ENCODE peak calls at places on chromosomes 4 and X, in four cellular contexts. B is suprapubic skin, W is Peyer's patch, C is Caco-2. U is an unnamed sample.

GRCh38 chr4:7328913-7329638 is 105.7 kb downstream of the PSAPL1 start:
- DNase-seq in B (no peak), W (no peak), C (no peak), U (peak; percentile 36)

GRCh38 chr4:104381729-104382128 is 113.0 kb downstream of the CXXC4 start:
- DNase-seq in B (no peak), W (no peak), C (no peak), U (no peak)

GRCh38 chr4:87011340-87012034 is 76.7 kb downstream of the AFF1 start:
- DNase-seq in B (no peak), W (no peak), C (no peak), U (peak; percentile 86)

GRCh38 chrX:43655961-43656494 is at the start of gene MAOA:
- DNase-seq in B (peak; percentile 91), W (peak; percentile 39), C (no peak), U (no peak)

GRCh38 chr4:1376391-1376840 is 29.4 kb downstream of the UVSSA start:
- DNase-seq in B (no peak), W (no peak), C (peak; percentile 14), U (no peak)

GRCh38 chr4:93660036-93660435 is 168.5 kb upstream of the ATOH1 start:
- DNase-seq in B (no peak), W (no peak), C (no peak), U (no peak)

GRCh38 chr4:166458756-166459155 is 585.7 kb downstream of the TLL1 start:
- DNase-seq in B (no peak), W (no peak), C (no peak), U (peak; percentile 50)

GRCh38 chrX:49108641-49109040 is 14.9 kb downstream of the GPKOW start:
- DNase-seq in B (no peak), W (no peak), C (no peak), U (no peak)

GRCh38 chr4:30832652-30833051 is 112.5 kb downstream of the PCDH7 start:
- DNase-seq in B (no peak), W (no peak), C (no peak), U (no peak)

GRCh38 chr4:108529984-108530901 is 90.1 kb upstream of the RPL34 start:
- DNase-seq in B (no peak), W (no peak), C (no peak), U (no peak)

GRCh38 chrX:121455890-121456289 is 408.5 kb downstream of the GLUD2 start:
- DNase-seq in B (no peak), W (no peak), C (no peak), U (peak; percentile 5)

GRCh38 chr4:138182838-138183426 is 59.2 kb downstream of the SLC7A11 start:
- DNase-seq in B (no peak), W (no peak), C (no peak), U (no peak)

GRCh38 chr4:76943129-76943620 is 6.4 kb upstream of the SEPTIN11 start:
- DNase-seq in B (no peak), W (no peak), C (no peak), U (peak; percentile 37)

GRCh38 chrX:114344756-114345155 is 239.1 kb upstream of the HTR2C start:
- DNase-seq in B (no peak), W (no peak), C (no peak), U (peak; percentile 7)

GRCh38 chrX:40644821-40645358 is 2.5 kb downstream of the CXorf38 start:
- DNase-seq in B (no peak), W (peak; percentile 79), C (no peak), U (no peak)

GRCh38 chrX:12115377-12115776 is 22.9 kb upstream of the FRMPD4 start:
- DNase-seq in B (no peak), W (no peak), C (no peak), U (no peak)

GRCh38 chrX:123357941-123358340 is 173.9 kb downstream of the GRIA3 start:
- DNase-seq in B (no peak), W (no peak), C (no peak), U (no peak)

GRCh38 chrX:132467029-132467428 is 21.8 kb downstream of the MBNL3 start:
- DNase-seq in B (no peak), W (no peak), C (no peak), U (no peak)

GRCh38 chr4:38233727-38234478 is 273.7 kb downstream of the PTTG2 start:
- DNase-seq in B (no peak), W (no peak), C (no peak), U (no peak)

GRCh38 chr4:87559090-87559837 is 30.1 kb upstream of the SPARCL1 start:
- DNase-seq in B (no peak), W (peak; percentile 28), C (peak; percentile 33), U (no peak)

GRCh38 chr4:174198396-174199179 is 84.9 kb downstream of the FBXO8 start:
- DNase-seq in B (no peak), W (no peak), C (no peak), U (peak; percentile 19)

GRCh38 chrX:68828740-68829593 is at the start of gene EFNB1:
- DNase-seq in B (peak; percentile 93), W (peak; percentile 86), C (peak; percentile 92), U (peak; percentile 85)

GRCh38 chr4:88276952-88277710 is 7.2 kb downstream of the PPM1K start:
- DNase-seq in B (no peak), W (no peak), C (no peak), U (no peak)

GRCh38 chrX:13252726-13253125 is 67.1 kb downstream of the ATXN3L start:
- DNase-seq in B (no peak), W (no peak), C (no peak), U (no peak)

GRCh38 chr4:98851806-98852205 is 77.1 kb downstream of the EIF4E start:
- DNase-seq in B (no peak), W (no peak), C (no peak), U (no peak)

GRCh38 chr4:81965454-81965853 is 408.3 kb downstream of the HNRNPD start:
- DNase-seq in B (no peak), W (no peak), C (no peak), U (no peak)

GRCh38 chr4:53558061-53558801 is 33.1 kb downstream of the LNX1 start:
- DNase-seq in B (no peak), W (no peak), C (no peak), U (peak; percentile 82)

GRCh38 chr4:130563185-130563890 is 1467.4 kb downstream of the C4orf33 start:
- DNase-seq in B (no peak), W (no peak), C (peak; percentile 51), U (peak; percentile 66)

GRCh38 chr4:25792200-25792791 is 70.5 kb downstream of the SEL1L3 start:
- DNase-seq in B (no peak), W (no peak), C (peak; percentile 43), U (no peak)

GRCh38 chrX:132235488-132235887 is 16.2 kb upstream of the RAP2C start:
- DNase-seq in B (no peak), W (no peak), C (no peak), U (no peak)

GRCh38 chr4:110085131-110085530 is 113.3 kb downstream of the ELOVL6 start:
- DNase-seq in B (no peak), W (no peak), C (no peak), U (no peak)

GRCh38 chrX:12819231-12819630 is 28.0 kb downstream of the PRPS2 start:
- DNase-seq in B (no peak), W (no peak), C (no peak), U (peak; percentile 54)

GRCh38 chr4:147312376-147313046 is 168.4 kb upstream of the EDNRA start:
- DNase-seq in B (no peak), W (no peak), C (no peak), U (no peak)

GRCh38 chr4:27239651-27240050 is 379.0 kb downstream of the STIM2 start:
- DNase-seq in B (no peak), W (no peak), C (no peak), U (peak; percentile 54)

GRCh38 chrX:48834383-48834709 is 1.1 kb downstream of the PCSK1N start:
- DNase-seq in B (no peak), W (no peak), C (no peak), U (no peak)

DNA sequence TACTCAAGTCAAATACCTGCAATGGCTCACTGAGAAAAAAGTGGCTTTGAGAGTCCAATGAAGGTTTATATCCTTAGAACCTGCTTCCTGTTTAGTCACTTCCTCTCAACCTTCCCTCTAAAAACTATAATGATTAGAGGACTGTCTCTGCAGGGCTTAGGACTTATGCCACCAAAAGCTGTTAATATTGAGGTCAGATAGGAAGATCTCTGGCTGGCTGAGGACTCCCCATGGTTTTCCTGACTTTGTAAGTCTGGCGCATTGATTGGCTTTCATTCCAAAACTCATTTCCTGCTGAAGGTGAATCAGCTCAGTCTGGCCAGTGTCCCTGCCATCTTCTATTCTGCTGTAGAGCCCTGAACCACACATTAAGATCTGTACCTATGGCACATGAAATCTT is 140.9 kb upstream of the ANK2 start:
- DNase-seq in B (no peak), W (no peak), C (no peak), U (no peak)
- H3K4me1 ChIP-seq in B (peaks cover 8% of the 10 kb centered on the region), W (no peaks in the 10 kb centered on the region), C (no peaks in the 10 kb centered on the region), U (peaks cover 12% of the 10 kb centered on the region)

GRCh38 chrX:119272882-119273806 is 37.1 kb downstream of the PGRMC1 start:
- DNase-seq in B (no peak), W (no peak), C (no peak), U (peak; percentile 22)
- TF ChIP-seq CTCF in B (no peak), W (peak; percentile 13), C (no peak), U (peak; percentile 63)

GRCh38 chr4:80305466-80305865 is 30.1 kb upstream of the CFAP299 start:
- DNase-seq in B (no peak), W (no peak), C (no peak), U (peak; percentile 68)
- H3K4me1 ChIP-seq in B (peaks cover 7% of the 10 kb centered on the region), W (no peaks in the 10 kb centered on the region), C (no peaks in the 10 kb centered on the region), U (peaks cover 48% of the 10 kb centered on the region)

DNA sequence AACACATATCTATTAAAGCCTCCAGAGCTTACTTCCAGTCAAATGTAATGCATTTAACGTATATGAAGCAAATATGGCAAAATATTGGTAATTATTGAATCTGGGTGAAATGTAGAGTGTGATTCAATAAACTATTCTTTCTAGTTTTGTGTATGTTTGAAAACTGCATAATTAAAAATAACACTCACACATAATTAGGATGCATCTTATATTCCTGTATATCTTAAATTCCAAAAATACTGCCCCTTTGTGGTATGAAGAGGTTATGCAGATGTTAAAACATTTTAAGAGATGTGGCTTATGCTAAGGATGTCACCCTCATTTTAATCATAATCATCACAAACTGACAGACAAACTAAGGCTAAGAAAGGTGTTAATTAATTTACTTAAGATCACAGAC is 182.9 kb downstream of the COX18 start:
- DNase-seq in B (no peak), W (no peak), C (no peak), U (peak; percentile 5)
- TF ChIP-seq CTCF in B (no peak), W (no peak), C (no peak), U (peak; percentile 46)

DNA sequence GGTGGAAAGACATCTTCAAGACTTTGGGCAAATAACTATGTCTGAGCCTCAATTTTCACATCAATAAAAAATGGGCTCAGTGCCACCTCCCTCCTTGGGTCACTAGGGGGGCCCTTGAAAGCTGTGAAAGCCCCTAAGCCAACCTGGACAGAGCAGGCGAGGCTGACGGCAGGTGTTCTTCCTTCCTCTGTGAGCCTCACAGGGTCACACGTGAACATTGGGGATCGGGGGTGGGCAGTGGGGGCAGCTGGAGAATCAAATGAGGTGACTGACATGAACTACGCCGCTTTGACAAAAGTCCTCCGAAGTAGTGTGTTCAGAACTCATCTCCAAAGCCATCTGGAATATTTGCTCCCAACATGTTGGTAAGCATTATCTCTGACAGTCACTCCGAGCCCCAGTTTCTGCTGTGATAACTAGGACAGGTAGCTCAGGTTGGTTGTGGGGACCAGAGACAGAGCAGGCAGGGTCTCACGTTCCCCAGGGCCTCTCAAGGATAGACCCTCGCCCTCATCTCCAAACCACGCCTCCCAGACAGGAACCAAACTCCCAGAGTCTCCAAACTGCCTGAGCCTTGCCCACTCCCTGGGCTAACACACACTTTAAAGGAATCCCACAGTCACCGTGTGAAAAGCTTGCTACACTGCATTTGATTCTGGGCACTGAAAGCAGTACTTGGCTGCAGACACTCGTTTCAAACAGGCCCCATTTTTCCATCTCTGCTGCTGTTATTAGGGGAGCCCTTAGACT is 825 bp upstream of the WFS1 start:
- DNase-seq in B (no peak), W (no peak), C (no peak), U (no peak)
- H3K4me1 ChIP-seq in B (peaks cover 46% of the 10 kb centered on the region), W (no peaks in the 10 kb centered on the region), C (peaks cover 24% of the 10 kb centered on the region), U (no peaks in the 10 kb centered on the region)

GRCh38 chr4:13193662-13194061 is 290.5 kb downstream of the RAB28 start:
- DNase-seq in B (no peak), W (no peak), C (no peak), U (no peak)
- TF ChIP-seq CTCF in B (no peak), W (no peak), C (no peak), U (no peak)

U was measured in foreskin keratinocyte.